ENCODE peak calls at places on chromosomes 13 and 19, in nine cellular contexts. One of them, this sample, is unnamed.

GRCh38 chr19:38684862-38685665 is 37.6 kb downstream of the ACTN4 start:
- DNase-seq in HCT116: no peak
- DNase-seq in psoas muscle: no peak
- DNase-seq in IMR-90: no peak
- DNase-seq in dorsolateral prefrontal cortex: no peak
- DNase-seq in CD4-positive, alpha-beta T cell: no peak
- DNase-seq in BE2C: no peak
- DNase-seq in WERI-Rb-1: peak
- DNase-seq in heart right ventricle: no peak
- DNase-seq in this sample: no peak

GRCh38 chr19:29076161-29076560 is 136.8 kb downstream of the UQCRFS1 start:
- DNase-seq in HCT116: no peak
- DNase-seq in psoas muscle: no peak
- DNase-seq in IMR-90: no peak
- DNase-seq in dorsolateral prefrontal cortex: no peak
- DNase-seq in CD4-positive, alpha-beta T cell: no peak
- DNase-seq in BE2C: no peak
- DNase-seq in WERI-Rb-1: no peak
- DNase-seq in heart right ventricle: no peak
- DNase-seq in this sample: no peak

GRCh38 chr19:5948697-5949564 is 29.0 kb downstream of the RANBP3 start:
- DNase-seq in HCT116: no peak
- DNase-seq in psoas muscle: no peak
- DNase-seq in IMR-90: no peak
- DNase-seq in dorsolateral prefrontal cortex: no peak
- DNase-seq in CD4-positive, alpha-beta T cell: no peak
- DNase-seq in BE2C: peak
- DNase-seq in WERI-Rb-1: no peak
- DNase-seq in heart right ventricle: no peak
- DNase-seq in this sample: no peak

GRCh38 chr13:77518266-77518665 is 17.2 kb upstream of the SCEL start:
- DNase-seq in HCT116: no peak
- DNase-seq in psoas muscle: no peak
- DNase-seq in IMR-90: no peak
- DNase-seq in dorsolateral prefrontal cortex: no peak
- DNase-seq in CD4-positive, alpha-beta T cell: no peak
- DNase-seq in BE2C: no peak
- DNase-seq in WERI-Rb-1: no peak
- DNase-seq in heart right ventricle: no peak
- DNase-seq in this sample: no peak

GRCh38 chr13:98462946-98463345 is 114.0 kb downstream of the STK24 start:
- DNase-seq in HCT116: no peak
- DNase-seq in psoas muscle: no peak
- DNase-seq in IMR-90: no peak
- DNase-seq in dorsolateral prefrontal cortex: no peak
- DNase-seq in CD4-positive, alpha-beta T cell: no peak
- DNase-seq in BE2C: no peak
- DNase-seq in WERI-Rb-1: no peak
- DNase-seq in heart right ventricle: no peak
- DNase-seq in this sample: no peak

GRCh38 chr19:38834590-38834989 is 3.0 kb upstream of the ECH1 start:
- DNase-seq in HCT116: no peak
- DNase-seq in psoas muscle: no peak
- DNase-seq in IMR-90: no peak
- DNase-seq in dorsolateral prefrontal cortex: no peak
- DNase-seq in CD4-positive, alpha-beta T cell: no peak
- DNase-seq in BE2C: no peak
- DNase-seq in WERI-Rb-1: no peak
- DNase-seq in heart right ventricle: no peak
- DNase-seq in this sample: no peak

GRCh38 chr19:51547397-51548212 is 16.1 kb upstream of the SIGLEC6 start:
- DNase-seq in HCT116: no peak
- DNase-seq in psoas muscle: no peak
- DNase-seq in IMR-90: no peak
- DNase-seq in dorsolateral prefrontal cortex: no peak
- DNase-seq in CD4-positive, alpha-beta T cell: no peak
- DNase-seq in BE2C: no peak
- DNase-seq in WERI-Rb-1: no peak
- DNase-seq in heart right ventricle: no peak
- DNase-seq in this sample: no peak

GRCh38 chr19:940591-941291 is 14.9 kb downstream of the ARID3A start:
- DNase-seq in HCT116: no peak
- DNase-seq in psoas muscle: peak
- DNase-seq in IMR-90: peak
- DNase-seq in dorsolateral prefrontal cortex: peak
- DNase-seq in CD4-positive, alpha-beta T cell: peak
- DNase-seq in BE2C: peak
- DNase-seq in WERI-Rb-1: no peak
- DNase-seq in heart right ventricle: no peak
- DNase-seq in this sample: no peak

GRCh38 chr19:18292810-18293641 is 11.6 kb upstream of the JUND start:
- DNase-seq in HCT116: peak
- DNase-seq in psoas muscle: peak
- DNase-seq in IMR-90: peak
- DNase-seq in dorsolateral prefrontal cortex: peak
- DNase-seq in CD4-positive, alpha-beta T cell: no peak
- DNase-seq in BE2C: peak
- DNase-seq in WERI-Rb-1: peak
- DNase-seq in heart right ventricle: peak
- DNase-seq in this sample: peak

GRCh38 chr13:74573654-74574053 is 439.4 kb upstream of the KLF12 start:
- DNase-seq in HCT116: no peak
- DNase-seq in psoas muscle: no peak
- DNase-seq in IMR-90: no peak
- DNase-seq in dorsolateral prefrontal cortex: no peak
- DNase-seq in CD4-positive, alpha-beta T cell: no peak
- DNase-seq in BE2C: peak
- DNase-seq in WERI-Rb-1: peak
- DNase-seq in heart right ventricle: no peak
- DNase-seq in this sample: no peak

GRCh38 chr19:811007-811434 is 10.7 kb downstream of the PLPPR3 start:
- DNase-seq in HCT116: no peak
- DNase-seq in psoas muscle: no peak
- DNase-seq in IMR-90: no peak
- DNase-seq in dorsolateral prefrontal cortex: no peak
- DNase-seq in CD4-positive, alpha-beta T cell: no peak
- DNase-seq in BE2C: no peak
- DNase-seq in WERI-Rb-1: no peak
- DNase-seq in heart right ventricle: no peak
- DNase-seq in this sample: no peak

GRCh38 chr13:45401306-45401705 is 16.9 kb downstream of the SLC25A30 start:
- DNase-seq in HCT116: no peak
- DNase-seq in psoas muscle: no peak
- DNase-seq in IMR-90: no peak
- DNase-seq in dorsolateral prefrontal cortex: no peak
- DNase-seq in CD4-positive, alpha-beta T cell: no peak
- DNase-seq in BE2C: no peak
- DNase-seq in WERI-Rb-1: no peak
- DNase-seq in heart right ventricle: no peak
- DNase-seq in this sample: no peak

GRCh38 chr13:30847697-30848307 is 58.3 kb upstream of the MEDAG start:
- DNase-seq in HCT116: no peak
- DNase-seq in psoas muscle: no peak
- DNase-seq in IMR-90: peak
- DNase-seq in dorsolateral prefrontal cortex: no peak
- DNase-seq in CD4-positive, alpha-beta T cell: no peak
- DNase-seq in BE2C: no peak
- DNase-seq in WERI-Rb-1: no peak
- DNase-seq in heart right ventricle: peak
- DNase-seq in this sample: no peak

GRCh38 chr13:98576215-98576945 is 527 bp downstream of the STK24 start:
- DNase-seq in HCT116: no peak
- DNase-seq in psoas muscle: peak
- DNase-seq in IMR-90: no peak
- DNase-seq in dorsolateral prefrontal cortex: peak
- DNase-seq in CD4-positive, alpha-beta T cell: peak
- DNase-seq in BE2C: peak
- DNase-seq in WERI-Rb-1: peak
- DNase-seq in heart right ventricle: peak
- DNase-seq in this sample: peak

GRCh38 chr19:47545061-47545948 is 27.6 kb downstream of the ZNF541 start:
- DNase-seq in HCT116: no peak
- DNase-seq in psoas muscle: no peak
- DNase-seq in IMR-90: no peak
- DNase-seq in dorsolateral prefrontal cortex: no peak
- DNase-seq in CD4-positive, alpha-beta T cell: no peak
- DNase-seq in BE2C: no peak
- DNase-seq in WERI-Rb-1: no peak
- DNase-seq in heart right ventricle: no peak
- DNase-seq in this sample: no peak

GRCh38 chr19:35704218-35704617 is at the start of gene ZBTB32:
- DNase-seq in HCT116: no peak
- DNase-seq in psoas muscle: no peak
- DNase-seq in IMR-90: peak
- DNase-seq in dorsolateral prefrontal cortex: no peak
- DNase-seq in CD4-positive, alpha-beta T cell: no peak
- DNase-seq in BE2C: no peak
- DNase-seq in WERI-Rb-1: no peak
- DNase-seq in heart right ventricle: no peak
- DNase-seq in this sample: peak

GRCh38 chr19:17590780-17591688 is 35.6 kb downstream of the COLGALT1 start:
- DNase-seq in HCT116: no peak
- DNase-seq in psoas muscle: no peak
- DNase-seq in IMR-90: no peak
- DNase-seq in dorsolateral prefrontal cortex: no peak
- DNase-seq in CD4-positive, alpha-beta T cell: no peak
- DNase-seq in BE2C: no peak
- DNase-seq in WERI-Rb-1: no peak
- DNase-seq in heart right ventricle: no peak
- DNase-seq in this sample: no peak

GRCh38 chr19:13748169-13748884 is 16.0 kb upstream of the MRI1 start:
- DNase-seq in HCT116: no peak
- DNase-seq in psoas muscle: no peak
- DNase-seq in IMR-90: peak
- DNase-seq in dorsolateral prefrontal cortex: no peak
- DNase-seq in CD4-positive, alpha-beta T cell: no peak
- DNase-seq in BE2C: no peak
- DNase-seq in WERI-Rb-1: no peak
- DNase-seq in heart right ventricle: no peak
- DNase-seq in this sample: no peak

GRCh38 chr13:93193682-93194081 is 32.9 kb upstream of the GPC6 start:
- DNase-seq in HCT116: no peak
- DNase-seq in psoas muscle: no peak
- DNase-seq in IMR-90: no peak
- DNase-seq in dorsolateral prefrontal cortex: no peak
- DNase-seq in CD4-positive, alpha-beta T cell: no peak
- DNase-seq in BE2C: no peak
- DNase-seq in WERI-Rb-1: no peak
- DNase-seq in heart right ventricle: no peak
- DNase-seq in this sample: no peak

GRCh38 chr19:17579523-17580244 is 24.2 kb downstream of the COLGALT1 start:
- DNase-seq in HCT116: peak
- DNase-seq in psoas muscle: peak
- DNase-seq in IMR-90: peak
- DNase-seq in dorsolateral prefrontal cortex: no peak
- DNase-seq in CD4-positive, alpha-beta T cell: no peak
- DNase-seq in BE2C: peak
- DNase-seq in WERI-Rb-1: peak
- DNase-seq in heart right ventricle: peak
- DNase-seq in this sample: peak

GRCh38 chr13:59119475-59119874 is 1044.3 kb downstream of the DIAPH3 start:
- DNase-seq in HCT116: no peak
- DNase-seq in psoas muscle: no peak
- DNase-seq in IMR-90: no peak
- DNase-seq in dorsolateral prefrontal cortex: no peak
- DNase-seq in CD4-positive, alpha-beta T cell: no peak
- DNase-seq in BE2C: no peak
- DNase-seq in WERI-Rb-1: no peak
- DNase-seq in heart right ventricle: no peak
- DNase-seq in this sample: no peak

GRCh38 chr13:21777166-21777565 is 106.3 kb downstream of the FGF9 start:
- DNase-seq in HCT116: no peak
- DNase-seq in psoas muscle: no peak
- DNase-seq in IMR-90: no peak
- DNase-seq in dorsolateral prefrontal cortex: no peak
- DNase-seq in CD4-positive, alpha-beta T cell: no peak
- DNase-seq in BE2C: no peak
- DNase-seq in WERI-Rb-1: no peak
- DNase-seq in heart right ventricle: no peak
- DNase-seq in this sample: no peak
- TF ChIP-seq CTCF in HCT116: no peak
- TF ChIP-seq CTCF in psoas muscle: no peak
- TF ChIP-seq CTCF in IMR-90: no peak
- TF ChIP-seq CTCF in dorsolateral prefrontal cortex: no peak
- TF ChIP-seq CTCF in CD4-positive, alpha-beta T cell: no peak
- TF ChIP-seq CTCF in BE2C: no peak
- TF ChIP-seq CTCF in WERI-Rb-1: no peak
- TF ChIP-seq CTCF in heart right ventricle: no peak
- TF ChIP-seq CTCF in this sample: no peak

GRCh38 chr19:44813331-44814131 is 4.6 kb downstream of the BCAM start:
- DNase-seq in HCT116: no peak
- DNase-seq in psoas muscle: no peak
- DNase-seq in IMR-90: no peak
- DNase-seq in dorsolateral prefrontal cortex: no peak
- DNase-seq in CD4-positive, alpha-beta T cell: no peak
- DNase-seq in BE2C: no peak
- DNase-seq in WERI-Rb-1: no peak
- DNase-seq in heart right ventricle: no peak
- DNase-seq in this sample: no peak
- TF ChIP-seq CTCF in HCT116: peak
- TF ChIP-seq CTCF in psoas muscle: no peak
- TF ChIP-seq CTCF in IMR-90: no peak
- TF ChIP-seq CTCF in dorsolateral prefrontal cortex: no peak
- TF ChIP-seq CTCF in CD4-positive, alpha-beta T cell: no peak
- TF ChIP-seq CTCF in BE2C: peak
- TF ChIP-seq CTCF in WERI-Rb-1: no peak
- TF ChIP-seq CTCF in heart right ventricle: peak
- TF ChIP-seq CTCF in this sample: no peak

DNA sequence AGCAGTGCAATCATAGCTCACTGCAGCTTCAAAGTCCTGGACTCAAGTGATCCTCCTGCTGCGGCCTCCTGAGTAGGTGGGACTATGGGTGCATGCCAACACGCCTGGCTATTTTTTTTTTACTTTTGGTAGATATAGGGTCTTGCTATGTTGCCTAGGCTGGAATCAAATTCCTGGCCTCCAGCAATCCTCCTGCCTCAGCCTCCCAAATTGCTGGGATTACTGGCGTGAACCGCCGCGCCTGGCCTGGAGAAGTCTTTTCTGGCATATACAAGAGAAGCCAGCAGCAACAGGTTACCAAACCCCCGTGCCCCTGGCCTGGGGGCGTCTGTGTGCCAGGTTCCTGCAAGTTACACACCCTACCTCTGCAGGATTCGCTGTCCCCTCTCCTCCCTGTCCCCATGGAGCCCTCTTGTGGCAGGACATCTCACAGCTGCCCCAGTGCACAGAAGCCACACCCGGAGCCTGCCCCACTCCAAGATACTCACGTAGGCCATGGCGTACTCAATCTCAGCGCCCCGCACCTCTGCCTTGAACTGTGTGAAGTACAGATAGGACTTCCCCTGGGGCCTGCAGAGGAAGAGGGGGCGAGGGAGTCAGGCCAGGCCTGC is 9.9 kb downstream of the MYDGF start:
- DNase-seq in HCT116: no peak
- DNase-seq in psoas muscle: no peak
- DNase-seq in IMR-90: no peak
- DNase-seq in dorsolateral prefrontal cortex: no peak
- DNase-seq in CD4-positive, alpha-beta T cell: no peak
- DNase-seq in BE2C: peak
- DNase-seq in WERI-Rb-1: peak
- DNase-seq in heart right ventricle: no peak
- DNase-seq in this sample: peak
- TF ChIP-seq CTCF in HCT116: peak
- TF ChIP-seq CTCF in psoas muscle: peak
- TF ChIP-seq CTCF in IMR-90: no peak
- TF ChIP-seq CTCF in dorsolateral prefrontal cortex: no peak
- TF ChIP-seq CTCF in CD4-positive, alpha-beta T cell: no peak
- TF ChIP-seq CTCF in BE2C: peak
- TF ChIP-seq CTCF in WERI-Rb-1: peak
- TF ChIP-seq CTCF in heart right ventricle: peak
- TF ChIP-seq CTCF in this sample: peak

GRCh38 chr13:44052843-44053607 is 173.3 kb downstream of the LACC1 start:
- DNase-seq in HCT116: no peak
- DNase-seq in psoas muscle: no peak
- DNase-seq in IMR-90: peak
- DNase-seq in dorsolateral prefrontal cortex: no peak
- DNase-seq in CD4-positive, alpha-beta T cell: no peak
- DNase-seq in BE2C: no peak
- DNase-seq in WERI-Rb-1: no peak
- DNase-seq in heart right ventricle: no peak
- DNase-seq in this sample: no peak
- TF ChIP-seq CTCF in HCT116: no peak
- TF ChIP-seq CTCF in psoas muscle: no peak
- TF ChIP-seq CTCF in IMR-90: no peak
- TF ChIP-seq CTCF in dorsolateral prefrontal cortex: no peak
- TF ChIP-seq CTCF in CD4-positive, alpha-beta T cell: no peak
- TF ChIP-seq CTCF in BE2C: no peak
- TF ChIP-seq CTCF in WERI-Rb-1: no peak
- TF ChIP-seq CTCF in heart right ventricle: no peak
- TF ChIP-seq CTCF in this sample: no peak